ENCODE peak calls at places on chromosomes 1 and 21, in ten cellular contexts. One of them, this sample, is unnamed.

GRCh38 chr1:203422656-203423055 is 53.0 kb upstream of the PRELP start:
- DNase-seq in neural progenitor cell: no peak
- DNase-seq in A549: no peak
- DNase-seq in GM12865: no peak
- DNase-seq in WERI-Rb-1: peak
- DNase-seq in CD8-positive, alpha-beta T cell: no peak
- DNase-seq in pancreas: no peak
- DNase-seq in HL-60: no peak
- DNase-seq in fibroblast of lung: no peak
- DNase-seq in prostate gland: peak
- DNase-seq in this sample: peak

GRCh38 chr1:245153645-245154428 is 948 bp upstream of the KIF26B start:
- DNase-seq in neural progenitor cell: peak
- DNase-seq in A549: peak
- DNase-seq in GM12865: peak
- DNase-seq in WERI-Rb-1: no peak
- DNase-seq in CD8-positive, alpha-beta T cell: no peak
- DNase-seq in pancreas: peak
- DNase-seq in HL-60: no peak
- DNase-seq in fibroblast of lung: no peak
- DNase-seq in prostate gland: no peak
- DNase-seq in this sample: no peak

GRCh38 chr1:174964261-174964984 is 35.3 kb upstream of the CACYBP start:
- DNase-seq in neural progenitor cell: no peak
- DNase-seq in A549: no peak
- DNase-seq in GM12865: peak
- DNase-seq in WERI-Rb-1: no peak
- DNase-seq in CD8-positive, alpha-beta T cell: peak
- DNase-seq in pancreas: no peak
- DNase-seq in HL-60: peak
- DNase-seq in fibroblast of lung: no peak
- DNase-seq in prostate gland: no peak
- DNase-seq in this sample: peak

GRCh38 chr1:89088597-89088996 is 23.6 kb upstream of the GBP1 start:
- DNase-seq in neural progenitor cell: no peak
- DNase-seq in A549: no peak
- DNase-seq in GM12865: no peak
- DNase-seq in WERI-Rb-1: no peak
- DNase-seq in CD8-positive, alpha-beta T cell: no peak
- DNase-seq in pancreas: no peak
- DNase-seq in HL-60: no peak
- DNase-seq in fibroblast of lung: no peak
- DNase-seq in prostate gland: no peak
- DNase-seq in this sample: no peak

GRCh38 chr1:87674791-87675190 is 346.1 kb downstream of the LMO4 start:
- DNase-seq in neural progenitor cell: no peak
- DNase-seq in A549: no peak
- DNase-seq in GM12865: no peak
- DNase-seq in WERI-Rb-1: no peak
- DNase-seq in CD8-positive, alpha-beta T cell: no peak
- DNase-seq in pancreas: no peak
- DNase-seq in HL-60: no peak
- DNase-seq in fibroblast of lung: no peak
- DNase-seq in prostate gland: no peak
- DNase-seq in this sample: no peak

GRCh38 chr21:42135386-42136040 is 64.4 kb downstream of the UMODL1 start:
- DNase-seq in neural progenitor cell: no peak
- DNase-seq in A549: no peak
- DNase-seq in GM12865: no peak
- DNase-seq in WERI-Rb-1: no peak
- DNase-seq in CD8-positive, alpha-beta T cell: no peak
- DNase-seq in pancreas: no peak
- DNase-seq in HL-60: no peak
- DNase-seq in fibroblast of lung: no peak
- DNase-seq in prostate gland: no peak
- DNase-seq in this sample: no peak

GRCh38 chr1:40884055-40884795 is 22.1 kb upstream of the CITED4 start:
- DNase-seq in neural progenitor cell: no peak
- DNase-seq in A549: no peak
- DNase-seq in GM12865: no peak
- DNase-seq in WERI-Rb-1: no peak
- DNase-seq in CD8-positive, alpha-beta T cell: no peak
- DNase-seq in pancreas: no peak
- DNase-seq in HL-60: no peak
- DNase-seq in fibroblast of lung: no peak
- DNase-seq in prostate gland: no peak
- DNase-seq in this sample: no peak

GRCh38 chr21:38921511-38922215 is 115.9 kb downstream of the ETS2 start:
- DNase-seq in neural progenitor cell: no peak
- DNase-seq in A549: no peak
- DNase-seq in GM12865: no peak
- DNase-seq in WERI-Rb-1: no peak
- DNase-seq in CD8-positive, alpha-beta T cell: no peak
- DNase-seq in pancreas: no peak
- DNase-seq in HL-60: no peak
- DNase-seq in fibroblast of lung: no peak
- DNase-seq in prostate gland: no peak
- DNase-seq in this sample: no peak

GRCh38 chr1:62977321-62977720 is 193.4 kb downstream of the ATG4C start:
- DNase-seq in neural progenitor cell: no peak
- DNase-seq in A549: no peak
- DNase-seq in GM12865: no peak
- DNase-seq in WERI-Rb-1: no peak
- DNase-seq in CD8-positive, alpha-beta T cell: no peak
- DNase-seq in pancreas: no peak
- DNase-seq in HL-60: no peak
- DNase-seq in fibroblast of lung: peak
- DNase-seq in prostate gland: no peak
- DNase-seq in this sample: no peak

GRCh38 chr1:2279210-2279639 is 51.1 kb downstream of the SKI start:
- DNase-seq in neural progenitor cell: peak
- DNase-seq in A549: no peak
- DNase-seq in GM12865: no peak
- DNase-seq in WERI-Rb-1: no peak
- DNase-seq in CD8-positive, alpha-beta T cell: peak
- DNase-seq in pancreas: peak
- DNase-seq in HL-60: no peak
- DNase-seq in fibroblast of lung: peak
- DNase-seq in prostate gland: no peak
- DNase-seq in this sample: peak

GRCh38 chr1:3032970-3033794 is 11.9 kb downstream of the ACTRT2 start:
- DNase-seq in neural progenitor cell: no peak
- DNase-seq in A549: no peak
- DNase-seq in GM12865: no peak
- DNase-seq in WERI-Rb-1: no peak
- DNase-seq in CD8-positive, alpha-beta T cell: peak
- DNase-seq in pancreas: no peak
- DNase-seq in HL-60: no peak
- DNase-seq in fibroblast of lung: no peak
- DNase-seq in prostate gland: no peak
- DNase-seq in this sample: no peak

GRCh38 chr21:45768741-45769049 is 125.2 kb downstream of the PCBP3 start:
- DNase-seq in neural progenitor cell: peak
- DNase-seq in A549: no peak
- DNase-seq in GM12865: no peak
- DNase-seq in WERI-Rb-1: peak
- DNase-seq in CD8-positive, alpha-beta T cell: no peak
- DNase-seq in pancreas: no peak
- DNase-seq in HL-60: no peak
- DNase-seq in fibroblast of lung: no peak
- DNase-seq in prostate gland: no peak
- DNase-seq in this sample: no peak
- TF ChIP-seq CTCF in neural progenitor cell: peak
- TF ChIP-seq CTCF in A549: no peak
- TF ChIP-seq CTCF in GM12865: no peak
- TF ChIP-seq CTCF in WERI-Rb-1: peak
- TF ChIP-seq CTCF in CD8-positive, alpha-beta T cell: no peak
- TF ChIP-seq CTCF in pancreas: no peak
- TF ChIP-seq CTCF in HL-60: no peak
- TF ChIP-seq CTCF in fibroblast of lung: no peak
- TF ChIP-seq CTCF in prostate gland: no peak
- TF ChIP-seq CTCF in this sample: no peak

DNA sequence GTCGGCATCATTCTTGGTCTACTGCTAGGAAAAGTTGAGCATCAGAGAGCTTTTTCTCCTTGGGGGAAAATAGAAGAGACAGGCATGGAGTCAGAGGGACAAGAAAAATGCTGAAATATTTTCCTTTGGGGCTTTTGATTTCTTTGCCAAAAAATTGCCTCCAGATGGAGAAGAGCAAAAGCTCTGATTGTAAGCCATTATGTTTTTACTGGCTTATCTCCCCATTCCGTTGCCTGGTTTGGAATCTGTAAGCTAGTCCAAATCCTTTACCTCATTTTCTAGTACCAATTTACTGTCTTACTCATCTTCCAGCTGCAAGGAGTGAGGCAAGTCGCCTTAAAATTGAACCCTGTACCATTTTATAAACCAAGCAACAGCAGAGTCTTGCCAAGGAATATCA is 23.3 kb upstream of the NBL1 start:
- DNase-seq in neural progenitor cell: no peak
- DNase-seq in A549: no peak
- DNase-seq in GM12865: no peak
- DNase-seq in WERI-Rb-1: no peak
- DNase-seq in CD8-positive, alpha-beta T cell: no peak
- DNase-seq in pancreas: no peak
- DNase-seq in HL-60: no peak
- DNase-seq in fibroblast of lung: peak
- DNase-seq in prostate gland: no peak
- DNase-seq in this sample: peak
- H3K4me3 ChIP-seq in neural progenitor cell: no peak
- H3K4me3 ChIP-seq in A549: no peak
- H3K4me3 ChIP-seq in GM12865: no peak
- H3K4me3 ChIP-seq in WERI-Rb-1: no peak
- H3K4me3 ChIP-seq in CD8-positive, alpha-beta T cell: no peak
- H3K4me3 ChIP-seq in pancreas: no peak
- H3K4me3 ChIP-seq in HL-60: no peak
- H3K4me3 ChIP-seq in fibroblast of lung: no peak
- H3K4me3 ChIP-seq in prostate gland: no peak
- H3K4me3 ChIP-seq in this sample: no peak

DNA sequence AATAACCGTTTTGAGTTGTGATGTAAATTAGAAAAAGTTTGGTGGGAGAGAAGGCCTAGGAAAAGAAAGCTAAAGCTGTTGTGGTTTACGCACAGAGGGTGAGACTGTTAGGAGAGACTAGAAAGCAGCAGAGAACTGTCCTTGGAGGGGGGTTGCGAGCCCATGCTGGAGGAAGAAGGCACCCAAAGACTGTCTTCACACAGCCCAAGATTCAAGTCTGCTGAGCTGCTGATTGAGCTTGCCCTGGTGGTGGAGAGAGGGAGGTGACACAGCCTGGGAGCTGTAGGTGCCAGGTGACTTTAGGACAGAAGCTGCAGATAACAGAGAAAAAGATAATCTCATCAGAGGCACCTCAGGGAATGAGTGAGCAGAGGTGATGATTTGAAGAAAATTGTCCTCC is 18.3 kb upstream of the TLR5 start:
- DNase-seq in neural progenitor cell: no peak
- DNase-seq in A549: peak
- DNase-seq in GM12865: no peak
- DNase-seq in WERI-Rb-1: no peak
- DNase-seq in CD8-positive, alpha-beta T cell: no peak
- DNase-seq in pancreas: no peak
- DNase-seq in HL-60: no peak
- DNase-seq in fibroblast of lung: no peak
- DNase-seq in prostate gland: no peak
- DNase-seq in this sample: no peak
- TF ChIP-seq CTCF in neural progenitor cell: no peak
- TF ChIP-seq CTCF in A549: no peak
- TF ChIP-seq CTCF in GM12865: no peak
- TF ChIP-seq CTCF in WERI-Rb-1: peak
- TF ChIP-seq CTCF in CD8-positive, alpha-beta T cell: no peak
- TF ChIP-seq CTCF in pancreas: no peak
- TF ChIP-seq CTCF in HL-60: no peak
- TF ChIP-seq CTCF in fibroblast of lung: no peak
- TF ChIP-seq CTCF in prostate gland: no peak
- TF ChIP-seq CTCF in this sample: no peak

DNA sequence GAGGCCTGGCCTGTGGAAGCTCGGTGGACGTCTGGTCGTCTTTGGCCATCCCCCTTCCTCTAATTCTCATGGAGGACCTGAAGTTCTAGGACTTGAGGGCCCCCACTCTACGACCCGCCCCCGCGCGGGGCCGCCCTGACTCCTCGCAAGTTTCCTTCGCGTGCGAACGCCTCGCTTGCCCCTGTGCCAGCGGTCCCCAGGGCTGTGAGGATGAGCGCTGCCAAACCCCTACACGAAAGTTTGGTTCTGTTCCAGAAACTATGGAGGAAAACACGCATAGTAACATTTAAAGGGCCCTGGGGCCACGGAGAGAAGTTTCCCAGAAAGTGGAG is 294 bp upstream of the GNG12 start:
- DNase-seq in neural progenitor cell: peak
- DNase-seq in A549: no peak
- DNase-seq in GM12865: no peak
- DNase-seq in WERI-Rb-1: no peak
- DNase-seq in CD8-positive, alpha-beta T cell: no peak
- DNase-seq in pancreas: no peak
- DNase-seq in HL-60: no peak
- DNase-seq in fibroblast of lung: peak
- DNase-seq in prostate gland: peak
- DNase-seq in this sample: peak
- H3K4me3 ChIP-seq in neural progenitor cell: peak
- H3K4me3 ChIP-seq in A549: peak
- H3K4me3 ChIP-seq in GM12865: no peak
- H3K4me3 ChIP-seq in WERI-Rb-1: peak
- H3K4me3 ChIP-seq in CD8-positive, alpha-beta T cell: no peak
- H3K4me3 ChIP-seq in pancreas: peak
- H3K4me3 ChIP-seq in HL-60: no peak
- H3K4me3 ChIP-seq in fibroblast of lung: peak
- H3K4me3 ChIP-seq in prostate gland: peak
- H3K4me3 ChIP-seq in this sample: peak

GRCh38 chr1:119544165-119544762 is 37.3 kb downstream of the HSD3B1 start:
- DNase-seq in neural progenitor cell: peak
- DNase-seq in A549: no peak
- DNase-seq in GM12865: peak
- DNase-seq in WERI-Rb-1: peak
- DNase-seq in CD8-positive, alpha-beta T cell: no peak
- DNase-seq in pancreas: no peak
- DNase-seq in HL-60: no peak
- DNase-seq in fibroblast of lung: no peak
- DNase-seq in prostate gland: no peak
- DNase-seq in this sample: no peak
- TF ChIP-seq CTCF in neural progenitor cell: peak
- TF ChIP-seq CTCF in A549: no peak
- TF ChIP-seq CTCF in GM12865: peak
- TF ChIP-seq CTCF in WERI-Rb-1: peak
- TF ChIP-seq CTCF in CD8-positive, alpha-beta T cell: no peak
- TF ChIP-seq CTCF in pancreas: no peak
- TF ChIP-seq CTCF in HL-60: peak
- TF ChIP-seq CTCF in fibroblast of lung: peak
- TF ChIP-seq CTCF in prostate gland: no peak
- TF ChIP-seq CTCF in this sample: peak

This sample was measured in AG10803.